ENCODE peak calls at places on chromosomes 1 and 21, in six cellular contexts. One of them, this sample, is unnamed.

GRCh38 chr1:159009704-159010361 is at the start of gene IFI16:
- DNase-seq in AG09319: peak; percentile 86
- DNase-seq in transverse colon: peak; percentile 34
- DNase-seq in endothelial cell: no peak
- DNase-seq in fibroblast of mammary gland: peak; percentile 98
- DNase-seq in Peyer's patch: peak; percentile 79
- DNase-seq in this sample: no peak

GRCh38 chr1:151530461-151530860 is 9.6 kb upstream of the TUFT1 start:
- DNase-seq in endothelial cell: no peak
- DNase-seq in AG09319: no peak
- DNase-seq in transverse colon: no peak
- DNase-seq in Peyer's patch: peak; percentile 27
- DNase-seq in fibroblast of mammary gland: no peak
- DNase-seq in this sample: no peak

GRCh38 chr1:110134050-110134595 is 16.2 kb upstream of the SLC6A17 start:
- DNase-seq in Peyer's patch: no peak
- DNase-seq in endothelial cell: no peak
- DNase-seq in AG09319: no peak
- DNase-seq in transverse colon: no peak
- DNase-seq in fibroblast of mammary gland: no peak
- DNase-seq in this sample: no peak

GRCh38 chr21:41537356-41537755 is 29.4 kb upstream of the TMPRSS2 start:
- DNase-seq in endothelial cell: no peak
- DNase-seq in AG09319: no peak
- DNase-seq in transverse colon: no peak
- DNase-seq in Peyer's patch: no peak
- DNase-seq in fibroblast of mammary gland: peak; percentile 3
- DNase-seq in this sample: no peak

GRCh38 chr21:29320021-29320420 is 21.3 kb downstream of the BACH1 start:
- DNase-seq in transverse colon: no peak
- DNase-seq in AG09319: no peak
- DNase-seq in fibroblast of mammary gland: peak; percentile 44
- DNase-seq in Peyer's patch: no peak
- DNase-seq in endothelial cell: no peak
- DNase-seq in this sample: no peak

GRCh38 chr1:119829636-119830035 is 18.4 kb upstream of the REG4 start:
- DNase-seq in fibroblast of mammary gland: no peak
- DNase-seq in Peyer's patch: no peak
- DNase-seq in AG09319: no peak
- DNase-seq in transverse colon: no peak
- DNase-seq in endothelial cell: no peak
- DNase-seq in this sample: no peak

GRCh38 chr1:79198841-79199240 is 192.3 kb upstream of the ADGRL4 start:
- DNase-seq in Peyer's patch: no peak
- DNase-seq in endothelial cell: no peak
- DNase-seq in AG09319: peak; percentile 37
- DNase-seq in fibroblast of mammary gland: peak; percentile 73
- DNase-seq in transverse colon: no peak
- DNase-seq in this sample: no peak

GRCh38 chr1:113630340-113631327 is 128.7 kb downstream of the PHTF1 start:
- DNase-seq in fibroblast of mammary gland: no peak
- DNase-seq in Peyer's patch: no peak
- DNase-seq in AG09319: no peak
- DNase-seq in transverse colon: no peak
- DNase-seq in endothelial cell: no peak
- DNase-seq in this sample: peak; percentile 18

GRCh38 chr1:56494306-56494705 is 85.1 kb downstream of the PLPP3 start:
- DNase-seq in transverse colon: no peak
- DNase-seq in endothelial cell: no peak
- DNase-seq in fibroblast of mammary gland: no peak
- DNase-seq in AG09319: no peak
- DNase-seq in Peyer's patch: no peak
- DNase-seq in this sample: no peak

GRCh38 chr1:212067790-212068189 is 32.2 kb downstream of the DTL start:
- DNase-seq in endothelial cell: no peak
- DNase-seq in transverse colon: no peak
- DNase-seq in Peyer's patch: no peak
- DNase-seq in fibroblast of mammary gland: no peak
- DNase-seq in AG09319: no peak
- DNase-seq in this sample: no peak

GRCh38 chr1:239457491-239458488 is 71.4 kb downstream of the CHRM3 start:
- DNase-seq in endothelial cell: no peak
- DNase-seq in AG09319: no peak
- DNase-seq in fibroblast of mammary gland: no peak
- DNase-seq in transverse colon: no peak
- DNase-seq in Peyer's patch: no peak
- DNase-seq in this sample: no peak

GRCh38 chr1:2290595-2291510 is 62.7 kb downstream of the SKI start:
- DNase-seq in AG09319: peak; percentile 93
- DNase-seq in Peyer's patch: peak; percentile 94
- DNase-seq in transverse colon: peak; percentile 82
- DNase-seq in endothelial cell: no peak
- DNase-seq in fibroblast of mammary gland: peak; percentile 99
- DNase-seq in this sample: no peak

DNA sequence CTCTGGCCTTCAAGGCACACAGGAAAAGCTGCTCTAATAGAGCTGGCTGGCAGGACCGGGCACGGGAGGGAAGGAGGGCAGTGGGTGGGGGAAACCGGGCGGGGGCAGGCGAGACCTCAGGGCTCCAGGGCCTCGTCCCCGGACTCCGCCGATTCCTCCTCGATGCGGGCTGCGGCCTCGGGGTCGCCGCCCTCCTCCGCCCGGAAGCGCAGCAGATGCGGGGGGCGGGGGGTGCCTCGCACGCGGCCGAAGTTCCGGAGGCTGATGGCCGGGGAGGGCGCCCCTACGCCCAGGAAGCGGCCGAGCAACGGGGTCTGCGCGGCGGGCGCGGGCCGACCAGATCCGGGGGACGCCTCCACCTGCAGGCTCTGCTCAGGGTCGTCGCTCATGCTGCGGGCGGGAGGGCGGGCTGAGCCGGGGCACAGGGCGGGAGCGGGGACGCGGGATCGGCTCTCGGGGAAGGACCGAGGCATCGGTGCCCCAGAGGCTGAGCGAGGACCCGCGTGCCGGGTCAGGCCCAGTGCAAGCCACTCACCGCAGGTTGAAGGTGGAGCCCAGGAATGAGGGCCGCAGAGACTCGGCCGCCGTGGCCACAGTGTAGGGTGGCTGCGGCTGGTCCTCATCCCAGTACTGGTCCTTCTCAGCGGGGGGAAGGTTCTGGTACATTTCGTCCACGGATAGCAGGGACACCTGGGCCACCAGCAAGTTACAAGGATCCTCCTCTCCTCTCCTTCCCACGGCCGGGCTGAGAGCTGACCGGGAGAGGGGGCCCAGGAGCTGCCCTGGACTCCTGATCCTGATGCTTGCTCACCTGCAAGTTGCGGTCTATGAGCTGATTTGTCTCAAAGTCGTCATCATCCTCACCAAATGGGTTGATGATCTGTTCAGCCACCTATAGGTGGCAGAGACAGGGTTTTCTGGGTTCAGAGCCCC is 3.6 kb downstream of the BEST4 start:
- DNase-seq in Peyer's patch: peak; percentile 62
- DNase-seq in transverse colon: peak; percentile 32
- DNase-seq in AG09319: no peak
- DNase-seq in endothelial cell: no peak
- DNase-seq in fibroblast of mammary gland: no peak
- DNase-seq in this sample: peak; percentile 59
- TF ChIP-seq CTCF in Peyer's patch: no peak
- TF ChIP-seq CTCF in transverse colon: no peak
- TF ChIP-seq CTCF in AG09319: no peak
- TF ChIP-seq CTCF in endothelial cell: no peak
- TF ChIP-seq CTCF in fibroblast of mammary gland: no peak
- TF ChIP-seq CTCF in this sample: no peak

DNA sequence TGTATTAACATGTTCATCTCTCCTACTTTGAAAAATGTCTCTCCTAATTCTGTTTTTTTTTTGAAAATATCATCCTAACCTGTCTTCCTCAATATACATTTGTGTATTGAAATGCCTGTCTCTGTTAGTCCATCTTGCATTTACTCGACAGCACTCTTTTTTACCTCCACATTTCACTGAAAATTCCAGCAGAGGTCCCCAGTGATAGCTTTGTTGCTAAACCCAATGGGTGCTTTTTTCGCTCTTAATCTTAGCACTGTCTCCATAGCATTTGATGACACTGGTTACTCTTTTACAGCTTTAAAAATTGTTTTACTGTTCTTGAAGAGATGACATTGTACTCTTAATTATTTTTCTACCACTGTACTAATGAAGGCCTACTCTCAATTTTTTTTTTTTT is 10.8 kb downstream of the OSBPL9 start:
- DNase-seq in Peyer's patch: no peak
- DNase-seq in fibroblast of mammary gland: peak; percentile 72
- DNase-seq in AG09319: no peak
- DNase-seq in endothelial cell: no peak
- DNase-seq in transverse colon: no peak
- DNase-seq in this sample: no peak
- TF ChIP-seq CTCF in Peyer's patch: peak; percentile 42
- TF ChIP-seq CTCF in fibroblast of mammary gland: peak; percentile 69
- TF ChIP-seq CTCF in AG09319: peak; percentile 39
- TF ChIP-seq CTCF in endothelial cell: no peak
- TF ChIP-seq CTCF in transverse colon: peak; percentile 25
- TF ChIP-seq CTCF in this sample: no peak

DNA sequence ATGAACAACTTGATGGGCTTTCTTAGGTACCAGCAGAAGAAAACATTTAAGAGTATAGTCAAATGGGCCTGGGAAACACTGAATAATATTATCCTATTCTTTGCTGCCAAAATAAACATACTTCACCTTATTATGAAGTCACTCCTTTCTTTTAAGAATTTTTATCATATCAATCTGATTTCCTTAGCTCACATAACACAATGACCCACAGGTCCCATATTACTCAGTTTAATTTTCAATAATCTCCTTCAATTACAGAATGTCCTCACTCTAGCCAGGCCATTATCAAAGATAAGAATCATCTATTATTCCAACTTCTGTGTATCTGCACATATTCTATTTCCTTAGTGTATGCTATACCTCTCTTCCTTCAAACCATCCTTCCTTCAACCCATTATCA is 63.0 kb downstream of the PIGK start:
- DNase-seq in fibroblast of mammary gland: no peak
- DNase-seq in endothelial cell: no peak
- DNase-seq in transverse colon: no peak
- DNase-seq in AG09319: no peak
- DNase-seq in Peyer's patch: no peak
- DNase-seq in this sample: no peak
- TF ChIP-seq CTCF in fibroblast of mammary gland: no peak
- TF ChIP-seq CTCF in endothelial cell: no peak
- TF ChIP-seq CTCF in transverse colon: no peak
- TF ChIP-seq CTCF in AG09319: no peak
- TF ChIP-seq CTCF in Peyer's patch: no peak
- TF ChIP-seq CTCF in this sample: no peak

DNA sequence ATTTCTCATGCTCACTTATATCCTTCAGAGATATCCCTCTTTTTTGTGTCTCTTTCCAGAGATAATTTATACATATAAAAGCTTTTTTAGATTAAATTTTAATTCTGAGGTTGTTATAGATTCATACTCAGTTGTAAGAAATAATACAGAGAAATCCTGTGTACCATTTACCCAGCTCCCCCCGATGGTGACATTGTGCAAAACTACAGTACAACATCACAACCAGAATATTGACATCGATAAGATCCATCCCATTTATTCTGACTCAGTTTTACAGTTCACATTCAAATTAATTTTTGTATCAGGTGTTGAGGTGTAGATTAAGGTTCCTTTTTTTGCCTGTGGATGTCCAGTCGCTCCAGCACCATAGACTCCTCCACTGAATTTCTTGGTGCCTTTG is 14.3 kb downstream of the DMRTB1 start:
- DNase-seq in transverse colon: no peak
- DNase-seq in fibroblast of mammary gland: peak; percentile 18
- DNase-seq in Peyer's patch: no peak
- DNase-seq in AG09319: no peak
- DNase-seq in endothelial cell: no peak
- DNase-seq in this sample: no peak
- TF ChIP-seq CTCF in transverse colon: no peak
- TF ChIP-seq CTCF in fibroblast of mammary gland: peak; percentile 47
- TF ChIP-seq CTCF in Peyer's patch: no peak
- TF ChIP-seq CTCF in AG09319: peak; percentile 40
- TF ChIP-seq CTCF in endothelial cell: peak; percentile 43
- TF ChIP-seq CTCF in this sample: peak; percentile 21

GRCh38 chr1:11339346-11340247 is 66.6 kb downstream of the UBIAD1 start:
- DNase-seq in endothelial cell: no peak
- DNase-seq in fibroblast of mammary gland: no peak
- DNase-seq in transverse colon: peak; percentile 24
- DNase-seq in Peyer's patch: peak; percentile 55
- DNase-seq in AG09319: no peak
- DNase-seq in this sample: peak; percentile 78

GRCh38 chr1:11335417-11336070 is 62.5 kb downstream of the UBIAD1 start:
- DNase-seq in fibroblast of mammary gland: no peak
- DNase-seq in AG09319: no peak
- DNase-seq in Peyer's patch: no peak
- DNase-seq in endothelial cell: no peak
- DNase-seq in transverse colon: peak; percentile 11
- DNase-seq in this sample: no peak

GRCh38 chr1:11340248-11340632 is 67.2 kb downstream of the UBIAD1 start:
- DNase-seq in Peyer's patch: no peak
- DNase-seq in fibroblast of mammary gland: no peak
- DNase-seq in transverse colon: no peak
- DNase-seq in AG09319: no peak
- DNase-seq in endothelial cell: no peak
- DNase-seq in this sample: no peak

GRCh38 chr1:11338351-11338809 is 65.4 kb downstream of the UBIAD1 start:
- DNase-seq in transverse colon: no peak
- DNase-seq in endothelial cell: no peak
- DNase-seq in fibroblast of mammary gland: no peak
- DNase-seq in Peyer's patch: no peak
- DNase-seq in AG09319: no peak
- DNase-seq in this sample: no peak

DNA sequence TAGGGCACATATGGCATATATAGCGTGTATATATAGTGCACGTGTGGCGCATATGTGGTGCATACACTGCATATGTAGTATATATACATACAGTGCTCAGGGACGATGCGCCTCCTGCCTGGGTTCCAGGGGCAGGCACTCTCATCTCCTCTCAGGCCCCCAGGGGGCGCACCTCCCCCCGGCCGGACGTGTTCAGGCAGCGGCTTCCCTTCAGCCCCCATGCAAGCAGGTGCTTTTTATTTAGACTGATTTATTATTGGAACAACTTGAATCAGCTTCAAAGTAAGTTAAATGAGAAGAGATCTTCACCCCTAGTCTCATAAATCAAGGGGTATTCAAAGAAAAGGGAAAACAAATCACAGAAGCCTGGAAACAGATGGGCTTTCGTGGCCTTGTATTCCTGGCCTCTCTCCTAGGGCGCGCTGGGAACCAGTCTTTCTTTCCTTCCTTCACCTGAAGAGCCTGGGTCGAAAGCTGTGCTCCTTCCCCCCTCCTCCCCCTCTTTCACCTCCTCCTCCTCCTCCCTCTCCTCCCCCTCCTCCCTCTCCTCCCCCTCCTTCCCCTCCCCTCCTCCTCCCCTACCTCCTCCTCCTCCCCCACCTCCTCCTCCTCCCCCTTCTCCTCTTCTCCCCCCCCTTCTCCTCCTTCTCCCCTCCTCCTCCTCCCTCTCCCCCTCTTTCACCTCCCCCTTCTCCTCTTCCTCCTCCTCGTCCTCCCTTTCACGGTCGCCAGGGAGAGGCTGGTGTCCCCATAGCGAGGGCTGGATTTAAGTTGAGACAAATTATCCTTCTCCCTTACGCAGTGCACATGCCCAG is 64.7 kb downstream of the UBIAD1 start:
- DNase-seq in Peyer's patch: peak; percentile 75
- DNase-seq in endothelial cell: peak; percentile 82
- DNase-seq in transverse colon: peak; percentile 40
- DNase-seq in AG09319: no peak
- DNase-seq in fibroblast of mammary gland: peak; percentile 24
- DNase-seq in this sample: peak; percentile 89
- TF ChIP-seq CTCF in Peyer's patch: peak; percentile 50
- TF ChIP-seq CTCF in endothelial cell: peak; percentile 77
- TF ChIP-seq CTCF in transverse colon: peak; percentile 54
- TF ChIP-seq CTCF in AG09319: peak; percentile 65
- TF ChIP-seq CTCF in fibroblast of mammary gland: peak; percentile 72
- TF ChIP-seq CTCF in this sample: peak; percentile 89